ENCODE peak calls at places on chromosome 10, in five cellular contexts. L, B, N, A and H are unnamed samples.

GRCh38 chr10:31961675-31962074 is 33.0 kb upstream of the ARHGAP12 start:
- DNase-seq in L (no peak), B (peak), A (peak), N (no peak), H (peak)

GRCh38 chr10:13972609-13973008 is 358.1 kb downstream of the FRMD4A start:
- DNase-seq in N (no peak), B (no peak), A (no peak), L (no peak), H (no peak)

GRCh38 chr10:11180228-11180627 is 162.6 kb downstream of the CELF2 start:
- DNase-seq in L (no peak), N (no peak), B (no peak), A (no peak), H (no peak)

GRCh38 chr10:45374451-45375052 is 536 bp downstream of the ALOX5 start:
- DNase-seq in B (no peak), A (peak), N (no peak), L (no peak), H (no peak)

GRCh38 chr10:25934673-25935139 is 677 bp downstream of the MYO3A start:
- DNase-seq in L (no peak), N (no peak), A (no peak), B (no peak), H (no peak)

GRCh38 chr10:3548096-3548495 is 236.9 kb downstream of the KLF6 start:
- DNase-seq in A (no peak), B (peak), N (no peak), L (no peak), H (no peak)

GRCh38 chr10:73591935-73592699 is 975 bp upstream of the USP54 start:
- DNase-seq in A (peak), L (no peak), N (peak), B (no peak), H (peak)

GRCh38 chr10:119489572-119490326 is 52.8 kb downstream of the RGS10 start:
- DNase-seq in L (no peak), A (peak), B (no peak), N (no peak), H (peak)

GRCh38 chr10:99859585-99859984 is 77.1 kb downstream of the ABCC2 start:
- DNase-seq in A (no peak), N (no peak), B (no peak), L (no peak), H (peak)

GRCh38 chr10:125468273-125468672 is 214.7 kb downstream of the TEX36 start:
- DNase-seq in L (no peak), A (no peak), N (no peak), B (no peak), H (no peak)

GRCh38 chr10:49709934-49710333 is 30.5 kb downstream of the C10orf53 start:
- DNase-seq in A (no peak), L (peak), N (no peak), B (no peak), H (no peak)

GRCh38 chr10:76415559-76415958 is 984.1 kb downstream of the LRMDA start:
- DNase-seq in N (no peak), B (no peak), A (no peak), L (no peak), H (no peak)

GRCh38 chr10:102674566-102674965 is 30.3 kb downstream of the TRIM8 start:
- DNase-seq in N (no peak), B (no peak), A (no peak), L (no peak), H (no peak)

GRCh38 chr10:61896854-61897661 is 4.4 kb upstream of the ARID5B start:
- DNase-seq in A (no peak), B (peak), L (no peak), N (peak), H (peak)

GRCh38 chr10:48885376-48885775 is 54.3 kb downstream of the LRRC18 start:
- DNase-seq in N (no peak), A (no peak), L (no peak), B (no peak), H (peak)

GRCh38 chr10:92740762-92741161 is 51.0 kb downstream of the HHEX start:
- DNase-seq in N (no peak), B (peak), A (no peak), L (peak), H (no peak)

GRCh38 chr10:92042541-92042940 is 119.0 kb downstream of the BTAF1 start:
- DNase-seq in L (no peak), B (no peak), A (no peak), N (no peak), H (no peak)

GRCh38 chr10:70753841-70754621 is 31.1 kb downstream of the TBATA start:
- DNase-seq in B (peak), L (no peak), A (no peak), N (no peak), H (no peak)

GRCh38 chr10:122142652-122143237 is 128.4 kb upstream of the BTBD16 start:
- DNase-seq in N (no peak), B (no peak), A (no peak), L (no peak), H (no peak)

GRCh38 chr10:56116684-56117083 is 244.4 kb downstream of the ZWINT start:
- DNase-seq in A (no peak), B (no peak), N (no peak), L (no peak), H (peak)

GRCh38 chr10:16948335-16948734 is 131.1 kb upstream of the RSU1 start:
- DNase-seq in B (no peak), A (no peak), N (no peak), L (no peak), H (no peak)

GRCh38 chr10:125401462-125401861 is 241.1 kb upstream of the CTBP2 start:
- DNase-seq in A (no peak), N (no peak), B (no peak), L (no peak), H (no peak)

GRCh38 chr10:62046522-62047239 is 145.2 kb downstream of the ARID5B start:
- DNase-seq in B (peak), N (no peak), A (peak), L (no peak), H (no peak)

GRCh38 chr10:123147635-123148413 is at the start of gene HMX2:
- DNase-seq in A (peak), B (no peak), L (no peak), N (no peak), H (no peak)

GRCh38 chr10:86291616-86292340 is 74.8 kb downstream of the GRID1 start:
- DNase-seq in B (no peak), A (no peak), N (peak), L (peak), H (peak)
- TF ChIP-seq CTCF in B (no peak), A (no peak), N (no peak), L (no peak), H (no peak)

GRCh38 chr10:114115661-114116060 is 58.3 kb downstream of the CCDC186 start:
- DNase-seq in N (no peak), L (no peak), A (no peak), B (no peak), H (no peak)

DNA sequence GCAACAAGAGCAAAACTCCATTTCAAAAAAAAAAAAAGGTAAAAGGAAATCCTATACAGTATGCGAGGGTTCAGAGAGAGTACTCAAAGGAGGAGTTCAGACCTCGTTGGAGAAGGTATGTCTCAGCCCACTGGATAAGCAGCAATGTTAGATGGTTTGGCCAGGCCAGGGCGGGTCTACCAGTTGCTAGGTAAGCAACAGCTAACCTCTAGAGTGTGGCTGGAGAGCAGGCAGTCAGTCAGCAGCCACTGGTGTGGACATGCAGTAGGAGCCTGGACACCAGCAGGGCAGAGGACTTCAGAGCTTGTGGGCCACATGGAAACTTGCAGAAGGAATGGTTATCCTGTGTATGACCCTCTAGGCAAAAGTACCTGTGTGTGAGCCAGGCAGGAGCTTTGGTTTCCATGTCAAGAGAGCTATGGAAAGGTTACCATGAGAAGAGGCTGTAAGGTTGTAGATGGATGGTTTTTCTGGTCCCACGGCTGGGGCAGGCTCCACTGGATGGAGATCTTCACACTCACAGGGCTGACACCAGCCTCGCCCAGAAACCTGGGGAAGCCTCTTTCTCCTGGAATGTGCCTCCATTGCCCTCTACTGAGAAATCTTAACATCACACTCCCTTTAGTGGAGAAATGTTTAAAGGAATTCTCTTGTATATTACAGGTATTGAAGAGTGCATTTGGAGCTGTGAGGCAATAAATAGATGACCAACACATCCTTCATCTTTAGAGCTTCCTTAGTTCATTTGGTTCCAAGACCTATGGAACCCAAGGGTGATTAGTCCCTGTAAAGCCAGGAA is 63.6 kb downstream of the CCDC186 start:
- DNase-seq in B (no peak), A (peak), N (no peak), L (no peak), H (peak)
- TF ChIP-seq CTCF in B (peak), A (peak), N (no peak), L (no peak), H (peak)

GRCh38 chr10:101055416-101055815 is 6.4 kb upstream of the KAZALD1 start:
- DNase-seq in B (no peak), A (no peak), N (no peak), L (no peak), H (no peak)
- TF ChIP-seq CTCF in B (no peak), A (peak), N (no peak), L (no peak), H (peak)

GRCh38 chr10:110612073-110612472 is 32.1 kb upstream of the RBM20 start:
- DNase-seq in L (no peak), B (no peak), N (no peak), A (no peak), H (no peak)

GRCh38 chr10:110612629-110613028 is 31.5 kb upstream of the RBM20 start:
- DNase-seq in N (no peak), A (no peak), B (no peak), L (no peak), H (no peak)

GRCh38 chr10:110608087-110608486 is 36.0 kb upstream of the RBM20 start:
- DNase-seq in L (no peak), A (no peak), N (no peak), B (no peak), H (no peak)

GRCh38 chr10:110609592-110609991 is 34.5 kb upstream of the RBM20 start:
- DNase-seq in B (no peak), A (no peak), N (no peak), L (no peak), H (peak)

GRCh38 chr10:110610308-110610774 is 33.8 kb upstream of the RBM20 start:
- DNase-seq in L (no peak), A (peak), N (no peak), B (peak), H (peak)
- TF ChIP-seq CTCF in L (peak), A (peak), N (peak), B (peak), H (peak)

DNA sequence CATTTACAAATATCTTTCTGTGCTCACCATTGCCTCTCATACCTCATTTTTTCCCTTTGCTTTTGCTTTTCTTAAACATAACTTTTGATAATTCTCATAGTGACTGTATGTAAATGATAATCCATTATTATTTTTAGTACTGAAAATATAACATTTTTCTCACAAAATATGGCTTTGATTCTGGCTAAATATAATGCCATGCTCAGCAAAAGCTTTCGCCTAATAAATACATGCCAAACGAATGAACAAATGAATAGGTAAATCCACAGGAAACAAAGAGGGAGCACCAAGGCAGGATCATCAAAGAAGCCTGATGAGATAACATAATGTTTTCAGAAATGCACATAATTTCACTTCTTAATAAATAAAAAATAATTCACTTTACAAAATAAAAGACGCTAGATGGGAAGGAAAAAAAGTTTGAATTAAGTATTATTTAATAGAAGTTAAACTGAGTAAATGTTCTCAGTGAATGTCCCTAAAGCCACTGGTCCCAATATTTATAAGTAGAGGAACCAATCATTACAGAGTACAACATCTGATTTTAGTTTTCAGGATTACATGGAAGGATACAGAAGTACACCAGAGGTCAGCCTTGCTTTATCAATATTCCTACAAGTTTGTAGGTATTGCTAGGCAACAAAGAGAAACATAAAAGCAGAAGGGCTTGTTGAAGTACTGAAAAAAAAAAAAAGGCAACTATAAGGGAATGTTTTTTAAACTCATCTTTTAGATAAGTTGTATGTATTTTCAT is 52.3 kb downstream of the RNLS start:
- DNase-seq in N (no peak), L (no peak), A (no peak), B (no peak), H (no peak)
- TF ChIP-seq CTCF in N (no peak), L (no peak), A (no peak), B (no peak), H (no peak)

GRCh38 chr10:33015798-33016547 is 57.9 kb upstream of the ITGB1 start:
- DNase-seq in A (peak), L (no peak), N (no peak), B (peak), H (no peak)
- TF ChIP-seq CTCF in A (no peak), L (no peak), N (no peak), B (no peak), H (no peak)

DNA sequence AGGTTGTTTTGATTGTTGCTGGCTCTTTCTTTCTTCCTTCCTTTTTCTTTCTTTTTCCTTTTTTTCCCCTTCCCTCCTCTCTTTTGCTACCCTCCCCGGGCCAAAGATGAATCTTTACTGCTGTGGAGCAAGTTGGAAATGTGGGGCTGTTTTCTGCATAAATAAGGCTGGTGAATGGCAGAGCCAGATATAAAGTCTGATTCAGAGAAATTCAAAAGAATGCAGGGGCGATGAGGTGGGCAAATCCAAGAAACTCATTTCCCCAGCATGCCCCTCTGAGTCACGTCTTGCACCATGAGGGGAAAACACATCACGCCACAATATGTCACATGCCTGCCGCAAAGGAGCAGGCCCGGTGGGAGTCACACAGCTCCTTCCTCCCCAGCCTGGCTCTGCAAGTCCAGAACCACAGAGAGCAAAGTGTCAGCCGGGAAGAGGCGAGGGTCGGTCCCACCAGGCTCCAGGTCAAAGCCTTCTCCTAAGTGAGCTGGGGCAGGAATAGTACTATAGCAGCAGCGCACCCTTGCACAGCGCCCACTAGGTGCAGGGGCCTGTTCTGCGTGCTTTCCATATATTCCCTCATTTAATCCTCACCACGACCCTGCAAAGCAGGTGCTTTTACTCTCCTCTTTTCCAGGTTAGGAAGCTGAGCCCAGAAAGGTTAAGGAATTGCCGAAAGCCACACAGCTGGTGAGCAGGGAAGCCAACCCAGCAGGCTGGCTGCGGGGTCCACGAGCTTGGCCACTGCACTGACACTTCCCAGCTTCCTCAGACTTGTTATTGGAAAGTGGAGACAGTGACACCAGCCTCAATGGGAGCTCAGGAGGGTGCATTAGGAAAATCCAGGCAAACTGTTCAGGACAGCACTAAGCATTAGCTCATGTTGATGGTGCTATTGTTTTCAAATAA is 94.1 kb upstream of the ZMIZ1 start:
- DNase-seq in B (peak), A (peak), N (peak), L (peak), H (peak)
- TF ChIP-seq CTCF in B (peak), A (peak), N (peak), L (peak), H (peak)

GRCh38 chr10:104127411-104127810 is 5.4 kb downstream of the SFR1 start:
- DNase-seq in N (no peak), L (no peak), B (no peak), A (no peak), H (peak)
- TF ChIP-seq CTCF in N (no peak), L (no peak), B (no peak), A (peak), H (no peak)

GRCh38 chr10:34654211-34654610 is 160.9 kb downstream of the PARD3 start:
- DNase-seq in A (no peak), N (no peak), B (no peak), L (no peak), H (no peak)

GRCh38 chr10:34658934-34659333 is 156.2 kb downstream of the PARD3 start:
- DNase-seq in L (no peak), B (no peak), A (no peak), N (no peak), H (no peak)

GRCh38 chr10:34656676-34657075 is 158.4 kb downstream of the PARD3 start:
- DNase-seq in N (no peak), A (no peak), B (no peak), L (no peak), H (no peak)

GRCh38 chr10:34653530-34653929 is 161.6 kb downstream of the PARD3 start:
- DNase-seq in N (no peak), A (no peak), L (no peak), B (no peak), H (no peak)

GRCh38 chr10:34655286-34656170 is 159.6 kb downstream of the PARD3 start:
- DNase-seq in L (no peak), B (peak), A (peak), N (peak), H (peak)
- TF ChIP-seq CTCF in L (peak), B (peak), A (peak), N (peak), H (peak)